ENCODE peak calls at places on chromosomes 11 and 22, in five cellular contexts. W is neural progenitor cell, U is NCI-H2081, Y is colonic mucosa, C is mammary epithelial cell. H is an unnamed sample.

GRCh38 chr11:69546735-69547370 is 65.4 kb downstream of the LINC01488 start:
- DNase-seq in Y (no peak), U (no peak), W (no peak), C (no peak), H (peak)

GRCh38 chr22:27724706-27725105 is 76.8 kb downstream of the MN1 start:
- DNase-seq in C (no peak), W (no peak), U (no peak), Y (no peak), H (no peak)

GRCh38 chr11:28659716-28660348 is 551.6 kb downstream of the METTL15 start:
- DNase-seq in W (no peak), Y (no peak), U (no peak), C (no peak), H (no peak)

GRCh38 chr11:109849946-109850345 is 243.2 kb upstream of the ZC3H12C start:
- DNase-seq in U (no peak), C (no peak), Y (no peak), W (peak), H (no peak)

GRCh38 chr11:40877256-40877655 is 582.2 kb downstream of the LRRC4C start:
- DNase-seq in W (no peak), U (no peak), C (peak), Y (no peak), H (no peak)

GRCh38 chr11:126059238-126059761 is 3.4 kb downstream of the CDON start:
- DNase-seq in U (no peak), Y (no peak), C (no peak), W (peak), H (no peak)

GRCh38 chr22:45154383-45154782 is 9.3 kb upstream of the NUP50 start:
- DNase-seq in Y (no peak), C (no peak), U (no peak), W (no peak), H (no peak)

GRCh38 chr11:111301004-111301839 is 2.9 kb downstream of the POU2AF3 start:
- DNase-seq in Y (peak), C (no peak), U (peak), W (no peak), H (no peak)

GRCh38 chr22:41401781-41402648 is 20.3 kb downstream of the TEF start:
- DNase-seq in C (peak), W (peak), Y (peak), U (peak), H (no peak)

GRCh38 chr11:59224419-59224928 is 11.7 kb upstream of the MPEG1 start:
- DNase-seq in Y (no peak), W (no peak), C (no peak), U (no peak), H (no peak)

GRCh38 chr11:95108159-95108611 is 18.5 kb downstream of the ENDOD1 start:
- DNase-seq in Y (peak), C (peak), W (peak), U (no peak), H (no peak)

GRCh38 chr22:21450858-21451331 is 16.3 kb upstream of the TMEM191C start:
- DNase-seq in C (no peak), W (no peak), U (no peak), Y (peak), H (no peak)

GRCh38 chr11:1830119-1830499 is 4.7 kb upstream of the SYT8 start:
- DNase-seq in C (peak), U (no peak), W (no peak), Y (peak), H (no peak)

GRCh38 chr11:99066609-99067008 is 45.9 kb downstream of the CNTN5 start:
- DNase-seq in Y (no peak), C (no peak), U (peak), W (peak), H (no peak)

GRCh38 chr11:44949160-44950035 is 1.3 kb downstream of the TP53I11 start:
- DNase-seq in W (peak), U (no peak), C (no peak), Y (peak), H (peak)

GRCh38 chr11:79438631-79439429 is 2.0 kb downstream of the TENM4 start:
- DNase-seq in U (peak), Y (peak), W (peak), C (peak), H (no peak)

GRCh38 chr11:79375818-79376550 is 64.8 kb downstream of the TENM4 start:
- DNase-seq in U (no peak), C (peak), Y (no peak), W (peak), H (no peak)

GRCh38 chr22:49212002-49212401 is 615.7 kb downstream of the BRD1 start:
- DNase-seq in Y (no peak), U (no peak), W (no peak), C (no peak), H (no peak)

GRCh38 chr22:19622061-19622441 is 92.3 kb upstream of the SEPTIN5 start:
- DNase-seq in C (no peak), U (no peak), W (no peak), Y (no peak), H (no peak)

GRCh38 chr22:48192920-48193319 is 1430.5 kb downstream of the TBC1D22A start:
- DNase-seq in C (no peak), W (no peak), Y (no peak), U (no peak), H (no peak)

GRCh38 chr11:94525933-94526332 is 13.7 kb downstream of the C11orf97 start:
- DNase-seq in W (peak), Y (peak), U (no peak), C (peak), H (no peak)

GRCh38 chr11:118353084-118353710 is 6.2 kb upstream of the UBE4A start:
- DNase-seq in W (no peak), U (peak), C (no peak), Y (no peak), H (no peak)

GRCh38 chr22:49099496-49100124 is 728.1 kb downstream of the BRD1 start:
- DNase-seq in U (no peak), C (no peak), W (no peak), Y (no peak), H (no peak)

GRCh38 chr11:128555606-128556005 is 31.8 kb downstream of the ETS1 start:
- DNase-seq in Y (no peak), U (no peak), C (no peak), W (peak), H (no peak)

GRCh38 chr22:28171135-28171534 is 252.1 kb upstream of the PITPNB start:
- DNase-seq in C (no peak), U (no peak), W (peak), Y (no peak), H (no peak)

GRCh38 chr22:25137577-25138525 is 61.8 kb upstream of the CRYBB3 start:
- DNase-seq in W (no peak), C (no peak), U (no peak), Y (peak), H (no peak)

GRCh38 chr22:46346680-46347405 is 11.3 kb downstream of the TRMU start:
- DNase-seq in Y (no peak), C (no peak), W (no peak), U (peak), H (no peak)

GRCh38 chr22:23269441-23270211 is 89.3 kb downstream of the BCR start:
- DNase-seq in C (no peak), U (no peak), W (no peak), Y (no peak), H (no peak)

GRCh38 chr11:64298966-64299846 is 952 bp upstream of the CATSPERZ start:
- DNase-seq in W (peak), Y (peak), C (no peak), U (no peak), H (no peak)

GRCh38 chr22:23205330-23205729 is 25.0 kb downstream of the BCR start:
- DNase-seq in C (no peak), U (no peak), Y (no peak), W (no peak), H (no peak)

GRCh38 chr11:91653091-91653754 is 571.4 kb upstream of the FAT3 start:
- DNase-seq in Y (no peak), W (no peak), C (peak), U (no peak), H (no peak)

GRCh38 chr22:19823191-19823590 is 31.5 kb downstream of the GNB1L start:
- DNase-seq in U (no peak), C (no peak), Y (peak), W (no peak), H (no peak)

GRCh38 chr11:61142424-61142823 is 18.8 kb downstream of the VPS37C start:
- DNase-seq in C (peak), U (no peak), Y (no peak), W (no peak), H (no peak)

GRCh38 chr11:77071671-77072605 is 5.2 kb downstream of the CAPN5 start:
- DNase-seq in Y (peak), W (no peak), U (no peak), C (no peak), H (no peak)

GRCh38 chr11:102267602-102268001 is 49.7 kb upstream of the BIRC3 start:
- DNase-seq in W (no peak), Y (peak), U (no peak), C (peak), H (no peak)

GRCh38 chr22:38214248-38215056 is 12.7 kb downstream of the MAFF start:
- DNase-seq in W (peak), Y (peak), U (peak), C (no peak), H (peak)

GRCh38 chr11:121886005-121886739 is 229.8 kb downstream of the BLID start:
- DNase-seq in Y (no peak), U (no peak), C (no peak), W (no peak), H (no peak)

GRCh38 chr11:32109138-32109537 is 18.3 kb downstream of the RCN1 start:
- DNase-seq in Y (no peak), W (no peak), U (no peak), C (no peak), H (no peak)

H was measured in stimulated activated CD8-positive, alpha-beta memory T cell treated with anti-CD3 and anti-CD28 coated beads, Interleukin-4, amount 100 ng/mL, for 24 hours.